ENCODE peak calls at places on chromosome 14, in six cellular contexts. One of them, this sample, is unnamed.

GRCh38 chr14:54627718-54628345 is 60.9 kb downstream of the SAMD4A start:
- DNase-seq in amygdala: peak
- DNase-seq in HCEC 1CT: peak
- DNase-seq in T1000: no peak
- DNase-seq in fibroblast of pulmonary artery: peak
- DNase-seq in stomach: no peak
- DNase-seq in this sample: no peak

GRCh38 chr14:36522972-36523685 is 3.1 kb upstream of the NKX2-1 start:
- DNase-seq in amygdala: no peak
- DNase-seq in HCEC 1CT: no peak
- DNase-seq in T1000: no peak
- DNase-seq in fibroblast of pulmonary artery: no peak
- DNase-seq in stomach: no peak
- DNase-seq in this sample: no peak

GRCh38 chr14:105026033-105026785 is 5.3 kb upstream of the CDCA4 start:
- DNase-seq in amygdala: no peak
- DNase-seq in HCEC 1CT: peak
- DNase-seq in T1000: no peak
- DNase-seq in fibroblast of pulmonary artery: peak
- DNase-seq in stomach: no peak
- DNase-seq in this sample: no peak

GRCh38 chr14:98782062-98782461 is 489.9 kb downstream of the BCL11B start:
- DNase-seq in amygdala: no peak
- DNase-seq in HCEC 1CT: no peak
- DNase-seq in T1000: no peak
- DNase-seq in fibroblast of pulmonary artery: no peak
- DNase-seq in stomach: no peak
- DNase-seq in this sample: no peak

GRCh38 chr14:61051046-61051445 is 70.0 kb downstream of the SLC38A6 start:
- DNase-seq in amygdala: peak
- DNase-seq in HCEC 1CT: no peak
- DNase-seq in T1000: no peak
- DNase-seq in fibroblast of pulmonary artery: peak
- DNase-seq in stomach: no peak
- DNase-seq in this sample: peak

GRCh38 chr14:51643137-51643536 is 8.6 kb upstream of the FRMD6 start:
- DNase-seq in amygdala: no peak
- DNase-seq in HCEC 1CT: peak
- DNase-seq in T1000: peak
- DNase-seq in fibroblast of pulmonary artery: no peak
- DNase-seq in stomach: no peak
- DNase-seq in this sample: no peak

GRCh38 chr14:94379291-94380224 is 8.8 kb downstream of the SERPINA1 start:
- DNase-seq in amygdala: no peak
- DNase-seq in HCEC 1CT: no peak
- DNase-seq in T1000: no peak
- DNase-seq in fibroblast of pulmonary artery: no peak
- DNase-seq in stomach: no peak
- DNase-seq in this sample: no peak

GRCh38 chr14:24249230-24250021 is 7.0 kb upstream of the TINF2 start:
- DNase-seq in amygdala: no peak
- DNase-seq in HCEC 1CT: no peak
- DNase-seq in T1000: no peak
- DNase-seq in fibroblast of pulmonary artery: no peak
- DNase-seq in stomach: no peak
- DNase-seq in this sample: no peak

GRCh38 chr14:33800735-33801163 is 150.1 kb downstream of the EGLN3 start:
- DNase-seq in amygdala: no peak
- DNase-seq in HCEC 1CT: no peak
- DNase-seq in T1000: no peak
- DNase-seq in fibroblast of pulmonary artery: no peak
- DNase-seq in stomach: no peak
- DNase-seq in this sample: no peak

GRCh38 chr14:76827696-76828301 is 1.6 kb downstream of the LRRC74A start:
- DNase-seq in amygdala: peak
- DNase-seq in HCEC 1CT: no peak
- DNase-seq in T1000: no peak
- DNase-seq in fibroblast of pulmonary artery: peak
- DNase-seq in stomach: no peak
- DNase-seq in this sample: peak

GRCh38 chr14:36505193-36505815 is 14.7 kb downstream of the NKX2-1 start:
- DNase-seq in amygdala: no peak
- DNase-seq in HCEC 1CT: no peak
- DNase-seq in T1000: no peak
- DNase-seq in fibroblast of pulmonary artery: no peak
- DNase-seq in stomach: no peak
- DNase-seq in this sample: no peak

GRCh38 chr14:71193663-71194062 is 286.4 kb downstream of the PCNX1 start:
- DNase-seq in amygdala: no peak
- DNase-seq in HCEC 1CT: no peak
- DNase-seq in T1000: no peak
- DNase-seq in fibroblast of pulmonary artery: no peak
- DNase-seq in stomach: no peak
- DNase-seq in this sample: no peak

GRCh38 chr14:61462566-61463195 is 141.3 kb downstream of the PRKCH start:
- DNase-seq in amygdala: no peak
- DNase-seq in HCEC 1CT: peak
- DNase-seq in T1000: no peak
- DNase-seq in fibroblast of pulmonary artery: peak
- DNase-seq in stomach: no peak
- DNase-seq in this sample: no peak

GRCh38 chr14:22569106-22569748 is 19.8 kb downstream of the DAD1 start:
- DNase-seq in amygdala: no peak
- DNase-seq in HCEC 1CT: no peak
- DNase-seq in T1000: no peak
- DNase-seq in fibroblast of pulmonary artery: no peak
- DNase-seq in stomach: no peak
- DNase-seq in this sample: no peak

GRCh38 chr14:88831285-88831684 is 6.8 kb downstream of the TTC8 start:
- DNase-seq in amygdala: no peak
- DNase-seq in HCEC 1CT: peak
- DNase-seq in T1000: no peak
- DNase-seq in fibroblast of pulmonary artery: peak
- DNase-seq in stomach: no peak
- DNase-seq in this sample: no peak

GRCh38 chr14:36915089-36915488 is 253.4 kb downstream of the PAX9 start:
- DNase-seq in amygdala: no peak
- DNase-seq in HCEC 1CT: no peak
- DNase-seq in T1000: no peak
- DNase-seq in fibroblast of pulmonary artery: no peak
- DNase-seq in stomach: no peak
- DNase-seq in this sample: no peak

GRCh38 chr14:91230363-91231035 is 14.0 kb downstream of the GPR68 start:
- DNase-seq in amygdala: no peak
- DNase-seq in HCEC 1CT: peak
- DNase-seq in T1000: no peak
- DNase-seq in fibroblast of pulmonary artery: no peak
- DNase-seq in stomach: no peak
- DNase-seq in this sample: no peak

GRCh38 chr14:75448209-75448608 is 20.4 kb downstream of the JDP2 start:
- DNase-seq in amygdala: no peak
- DNase-seq in HCEC 1CT: no peak
- DNase-seq in T1000: no peak
- DNase-seq in fibroblast of pulmonary artery: no peak
- DNase-seq in stomach: no peak
- DNase-seq in this sample: no peak

GRCh38 chr14:20610002-20610765 is 19.0 kb upstream of the RNASE12 start:
- DNase-seq in amygdala: peak
- DNase-seq in HCEC 1CT: peak
- DNase-seq in T1000: peak
- DNase-seq in fibroblast of pulmonary artery: peak
- DNase-seq in stomach: peak
- DNase-seq in this sample: peak

GRCh38 chr14:35878272-35879140 is 52.4 kb downstream of the BRMS1L start:
- DNase-seq in amygdala: no peak
- DNase-seq in HCEC 1CT: peak
- DNase-seq in T1000: peak
- DNase-seq in fibroblast of pulmonary artery: peak
- DNase-seq in stomach: peak
- DNase-seq in this sample: peak

GRCh38 chr14:85542623-85543022 is 12.7 kb downstream of the FLRT2 start:
- DNase-seq in amygdala: no peak
- DNase-seq in HCEC 1CT: no peak
- DNase-seq in T1000: no peak
- DNase-seq in fibroblast of pulmonary artery: peak
- DNase-seq in stomach: no peak
- DNase-seq in this sample: no peak

This sample was measured in heart left ventricle.